ENCODE peak calls at places on chromosomes 11 and 22, in seven cellular contexts. R, E, I, B, S, A and G are unnamed samples.

GRCh38 chr22:23376256-23376655 is 195.9 kb downstream of the BCR start:
- DNase-seq in B (no peak), I (no peak), A (no peak), R (no peak), E (no peak), S (peak; percentile 33), G (no peak)

GRCh38 chr11:3218483-3219280 is at the start of gene MRGPRG:
- DNase-seq in B (no peak), E (no peak), R (peak; percentile 19), I (no peak), S (no peak), A (peak; percentile 12), G (no peak)

GRCh38 chr11:47864910-47865309 is 16.8 kb upstream of the NUP160 start:
- DNase-seq in A (no peak), B (no peak), R (no peak), E (no peak), I (no peak), S (no peak), G (no peak)

GRCh38 chr11:4960877-4961276 is 5.4 kb upstream of the OR51A2 start:
- DNase-seq in I (no peak), S (no peak), B (no peak), A (no peak), E (no peak), R (no peak), G (no peak)

GRCh38 chr22:42760806-42761565 is 40.3 kb upstream of the A4GALT start:
- DNase-seq in B (no peak), A (no peak), E (no peak), I (no peak), S (no peak), R (no peak), G (no peak)

GRCh38 chr11:27722945-27723344 is 22.7 kb upstream of the BDNF start:
- DNase-seq in E (no peak), I (no peak), B (no peak), A (no peak), S (no peak), R (no peak), G (no peak)

GRCh38 chr11:57566564-57567209 is 785 bp downstream of the UBE2L6 start:
- DNase-seq in I (no peak), S (no peak), A (no peak), B (no peak), E (no peak), R (no peak), G (no peak)

GRCh38 chr22:40512426-40513136 is 123.9 kb downstream of the MRTFA start:
- DNase-seq in R (no peak), S (no peak), A (no peak), B (peak; percentile 77), E (no peak), I (no peak), G (no peak)

GRCh38 chr11:73170140-73170539 is 28.0 kb upstream of the FCHSD2 start:
- DNase-seq in S (no peak), E (no peak), I (no peak), B (no peak), R (no peak), A (no peak), G (no peak)

GRCh38 chr22:36236338-36237319 is 2.7 kb downstream of the APOL2 start:
- DNase-seq in S (no peak), R (no peak), B (no peak), A (no peak), I (no peak), E (no peak), G (no peak)

GRCh38 chr11:16346975-16347374 is 9.4 kb downstream of the SOX6 start:
- DNase-seq in E (no peak), A (no peak), S (no peak), B (no peak), I (no peak), R (no peak), G (no peak)